ENCODE peak calls at places on chromosomes 5 and 9, in five cellular contexts. E is stimulated activated CD8-positive, alpha-beta memory T cell treated with anti-CD3 and anti-CD28 coated beads, Interleukin-4, amount 100 ng/mL, for 1 hour; H is ACHN; L is AML-193; K is right lobe of liver. N is an unnamed sample.

GRCh38 chr5:664343-664993 is 28.7 kb downstream of the TPPP start:
- DNase-seq in E (no peak), H (no peak), L (no peak), K (peak), N (no peak)

GRCh38 chr9:27053369-27054057 is 48.0 kb upstream of the LRRC19 start:
- DNase-seq in E (no peak), H (no peak), L (no peak), K (no peak), N (no peak)

GRCh38 chr5:62112689-62113220 is 193.3 kb upstream of the KIF2A start:
- DNase-seq in E (no peak), H (no peak), L (no peak), K (no peak), N (no peak)

GRCh38 chr5:4027335-4027734 is 431.7 kb downstream of the IRX1 start:
- DNase-seq in E (no peak), H (no peak), L (no peak), K (no peak), N (no peak)

GRCh38 chr5:180461303-180461702 is 32.9 kb upstream of the CNOT6 start:
- DNase-seq in E (no peak), H (no peak), L (no peak), K (no peak), N (no peak)

GRCh38 chr5:83564069-83564749 is 92.7 kb downstream of the VCAN start:
- DNase-seq in E (no peak), H (peak), L (peak), K (no peak), N (no peak)

GRCh38 chr9:19451240-19452087 is 42.7 kb downstream of the ACER2 start:
- DNase-seq in E (no peak), H (no peak), L (no peak), K (no peak), N (no peak)

GRCh38 chr5:181181650-181182565 is 23.1 kb downstream of the TRIM7 start:
- DNase-seq in E (no peak), H (peak), L (no peak), K (no peak), N (peak)

GRCh38 chr5:152642406-152642805 is 237.3 kb upstream of the NMUR2 start:
- DNase-seq in E (no peak), H (no peak), L (no peak), K (no peak), N (no peak)

GRCh38 chr5:30908356-30908755 is 285.1 kb upstream of the CDH6 start:
- DNase-seq in E (no peak), H (no peak), L (no peak), K (no peak), N (no peak)

GRCh38 chr9:98995059-98995665 is 51.5 kb downstream of the COL15A1 start:
- DNase-seq in E (no peak), H (no peak), L (no peak), K (no peak), N (no peak)

GRCh38 chr5:7638456-7638855 is 212.5 kb downstream of the CFAP90 start:
- DNase-seq in E (no peak), H (no peak), L (no peak), K (no peak), N (no peak)

GRCh38 chr5:179416906-179417470 is 71.7 kb upstream of the ADAMTS2 start:
- DNase-seq in E (no peak), H (no peak), L (no peak), K (no peak), N (no peak)

GRCh38 chr5:56607551-56607950 is 207.8 kb upstream of the MAP3K1 start:
- DNase-seq in E (no peak), H (no peak), L (no peak), K (no peak), N (no peak)

GRCh38 chr5:9559965-9560364 is 14.1 kb upstream of the SEMA5A start:
- DNase-seq in E (no peak), H (no peak), L (no peak), K (no peak), N (no peak)

GRCh38 chr9:106918825-106919509 is 56.0 kb downstream of the ZNF462 start:
- DNase-seq in E (no peak), H (no peak), L (no peak), K (no peak), N (no peak)

GRCh38 chr5:132008163-132008473 is 3.3 kb downstream of the ACSL6 start:
- DNase-seq in E (no peak), H (no peak), L (no peak), K (no peak), N (no peak)

GRCh38 chr9:120336021-120336752 is 243.8 kb downstream of the CDK5RAP2 start:
- DNase-seq in E (no peak), H (no peak), L (no peak), K (no peak), N (no peak)

GRCh38 chr9:131037336-131038255 is 28.6 kb downstream of the LAMC3 start:
- DNase-seq in E (no peak), H (no peak), L (no peak), K (no peak), N (no peak)

GRCh38 chr5:80269991-80270438 is 14.2 kb upstream of the SERINC5 start:
- DNase-seq in E (peak), H (no peak), L (no peak), K (no peak), N (peak)

GRCh38 chr5:12242960-12243888 is 339.0 kb upstream of the CTNND2 start:
- DNase-seq in E (no peak), H (no peak), L (no peak), K (no peak), N (no peak)

GRCh38 chr9:14627513-14627912 is 65.7 kb downstream of the ZDHHC21 start:
- DNase-seq in E (no peak), H (no peak), L (no peak), K (no peak), N (no peak)

GRCh38 chr5:171681061-171681460 is 104.6 kb upstream of the SMIM23 start:
- DNase-seq in E (no peak), H (no peak), L (no peak), K (no peak), N (no peak)

GRCh38 chr5:135040331-135041144 is 6.5 kb upstream of the PITX1 start:
- DNase-seq in E (no peak), H (no peak), L (no peak), K (peak), N (no peak)

GRCh38 chr5:150286820-150287219 is 2.8 kb downstream of the CAMK2A start:
- DNase-seq in E (no peak), H (no peak), L (no peak), K (peak), N (no peak)

N was measured in T-helper 22 cell.